ENCODE peak calls at places on chromosomes 1 and 21, in nine cellular contexts. One of them, this sample, is unnamed.
A peak's percentile ranks its signal among the peaks of the same experiment; 100 is the strongest.

GRCh38 chr1:206581571-206581981 is 30.7 kb downstream of the EIF2D start:
- DNase-seq in ascending aorta: no peak
- DNase-seq in lung: no peak
- DNase-seq in lower leg skin: no peak
- DNase-seq in testis: peak; percentile 51
- DNase-seq in H7: no peak
- DNase-seq in AG04449: no peak
- DNase-seq in GM03348: no peak
- DNase-seq in foreskin fibroblast: no peak
- DNase-seq in this sample: no peak

GRCh38 chr1:237525102-237525501 is 365.6 kb downstream of the ZP4 start:
- DNase-seq in ascending aorta: no peak
- DNase-seq in lung: no peak
- DNase-seq in lower leg skin: no peak
- DNase-seq in testis: no peak
- DNase-seq in H7: no peak
- DNase-seq in AG04449: no peak
- DNase-seq in GM03348: no peak
- DNase-seq in foreskin fibroblast: no peak
- DNase-seq in this sample: no peak

GRCh38 chr21:39972471-39972870 is 105.2 kb downstream of the PCP4 start:
- DNase-seq in ascending aorta: no peak
- DNase-seq in lung: no peak
- DNase-seq in lower leg skin: no peak
- DNase-seq in testis: no peak
- DNase-seq in H7: no peak
- DNase-seq in AG04449: no peak
- DNase-seq in GM03348: no peak
- DNase-seq in foreskin fibroblast: no peak
- DNase-seq in this sample: no peak

GRCh38 chr1:24606296-24606605 is 36.9 kb upstream of the SRRM1 start:
- DNase-seq in ascending aorta: no peak
- DNase-seq in lung: no peak
- DNase-seq in lower leg skin: no peak
- DNase-seq in testis: no peak
- DNase-seq in H7: no peak
- DNase-seq in AG04449: no peak
- DNase-seq in GM03348: no peak
- DNase-seq in foreskin fibroblast: no peak
- DNase-seq in this sample: no peak

GRCh38 chr1:180397190-180397589 is 105.2 kb downstream of the ACBD6 start:
- DNase-seq in ascending aorta: no peak
- DNase-seq in lung: no peak
- DNase-seq in lower leg skin: no peak
- DNase-seq in testis: no peak
- DNase-seq in H7: no peak
- DNase-seq in AG04449: no peak
- DNase-seq in GM03348: no peak
- DNase-seq in foreskin fibroblast: no peak
- DNase-seq in this sample: no peak

GRCh38 chr1:84037758-84038611 is 39.1 kb upstream of the TTLL7 start:
- DNase-seq in ascending aorta: no peak
- DNase-seq in lung: no peak
- DNase-seq in lower leg skin: no peak
- DNase-seq in testis: no peak
- DNase-seq in H7: no peak
- DNase-seq in AG04449: no peak
- DNase-seq in GM03348: no peak
- DNase-seq in foreskin fibroblast: no peak
- DNase-seq in this sample: no peak

GRCh38 chr1:237124856-237125462 is 83.0 kb downstream of the RYR2 start:
- DNase-seq in ascending aorta: no peak
- DNase-seq in lung: no peak
- DNase-seq in lower leg skin: no peak
- DNase-seq in testis: peak; percentile 54
- DNase-seq in H7: peak; percentile 70
- DNase-seq in AG04449: no peak
- DNase-seq in GM03348: no peak
- DNase-seq in foreskin fibroblast: no peak
- DNase-seq in this sample: no peak

GRCh38 chr1:92858564-92859399 is 26.9 kb downstream of the RPL5 start:
- DNase-seq in ascending aorta: peak; percentile 79
- DNase-seq in lung: peak; percentile 44
- DNase-seq in lower leg skin: peak; percentile 69
- DNase-seq in testis: peak; percentile 82
- DNase-seq in H7: peak; percentile 47
- DNase-seq in AG04449: peak; percentile 53
- DNase-seq in GM03348: peak; percentile 76
- DNase-seq in foreskin fibroblast: peak; percentile 86
- DNase-seq in this sample: peak; percentile 93

GRCh38 chr21:33655591-33656221 is 13.4 kb downstream of the ITSN1 start:
- DNase-seq in ascending aorta: no peak
- DNase-seq in lung: peak; percentile 49
- DNase-seq in lower leg skin: no peak
- DNase-seq in testis: no peak
- DNase-seq in H7: no peak
- DNase-seq in AG04449: peak; percentile 41
- DNase-seq in GM03348: peak; percentile 50
- DNase-seq in foreskin fibroblast: peak; percentile 69
- DNase-seq in this sample: no peak

GRCh38 chr1:51686450-51686849 is 69.6 kb downstream of the OSBPL9 start:
- DNase-seq in ascending aorta: no peak
- DNase-seq in lung: no peak
- DNase-seq in lower leg skin: no peak
- DNase-seq in testis: no peak
- DNase-seq in H7: no peak
- DNase-seq in AG04449: no peak
- DNase-seq in GM03348: no peak
- DNase-seq in foreskin fibroblast: peak; percentile 54
- DNase-seq in this sample: no peak

GRCh38 chr1:51295926-51296325 is 34.4 kb downstream of the TTC39A start:
- DNase-seq in ascending aorta: no peak
- DNase-seq in lung: no peak
- DNase-seq in lower leg skin: no peak
- DNase-seq in testis: no peak
- DNase-seq in H7: peak; percentile 52
- DNase-seq in AG04449: no peak
- DNase-seq in GM03348: no peak
- DNase-seq in foreskin fibroblast: no peak
- DNase-seq in this sample: no peak

GRCh38 chr21:33268736-33269441 is 2.7 kb downstream of the IL10RB start:
- DNase-seq in ascending aorta: no peak
- DNase-seq in lung: peak; percentile 93
- DNase-seq in lower leg skin: peak; percentile 45
- DNase-seq in testis: no peak
- DNase-seq in H7: no peak
- DNase-seq in AG04449: no peak
- DNase-seq in GM03348: no peak
- DNase-seq in foreskin fibroblast: no peak
- DNase-seq in this sample: no peak

GRCh38 chr1:197770243-197770642 is 5.0 kb downstream of the DENND1B start:
- DNase-seq in ascending aorta: no peak
- DNase-seq in lung: no peak
- DNase-seq in lower leg skin: no peak
- DNase-seq in testis: no peak
- DNase-seq in H7: no peak
- DNase-seq in AG04449: no peak
- DNase-seq in GM03348: no peak
- DNase-seq in foreskin fibroblast: no peak
- DNase-seq in this sample: no peak

GRCh38 chr1:66168467-66168887 is 365.5 kb upstream of the SGIP1 start:
- DNase-seq in ascending aorta: no peak
- DNase-seq in lung: no peak
- DNase-seq in lower leg skin: no peak
- DNase-seq in testis: no peak
- DNase-seq in H7: no peak
- DNase-seq in AG04449: peak; percentile 21
- DNase-seq in GM03348: peak; percentile 31
- DNase-seq in foreskin fibroblast: peak; percentile 2
- DNase-seq in this sample: no peak

GRCh38 chr21:37047079-37047478 is 25.8 kb downstream of the PIGP start:
- DNase-seq in ascending aorta: no peak
- DNase-seq in lung: no peak
- DNase-seq in lower leg skin: no peak
- DNase-seq in testis: no peak
- DNase-seq in H7: no peak
- DNase-seq in AG04449: no peak
- DNase-seq in GM03348: no peak
- DNase-seq in foreskin fibroblast: no peak
- DNase-seq in this sample: no peak

GRCh38 chr1:56645663-56646330 is 683 bp downstream of the PRKAA2 start:
- DNase-seq in ascending aorta: no peak
- DNase-seq in lung: no peak
- DNase-seq in lower leg skin: no peak
- DNase-seq in testis: peak; percentile 38
- DNase-seq in H7: peak; percentile 48
- DNase-seq in AG04449: no peak
- DNase-seq in GM03348: peak; percentile 3
- DNase-seq in foreskin fibroblast: peak; percentile 51
- DNase-seq in this sample: peak; percentile 37

GRCh38 chr21:40841524-40842196 is 5.3 kb downstream of the DSCAM start:
- DNase-seq in ascending aorta: no peak
- DNase-seq in lung: peak; percentile 46
- DNase-seq in lower leg skin: no peak
- DNase-seq in testis: peak; percentile 84
- DNase-seq in H7: peak; percentile 77
- DNase-seq in AG04449: no peak
- DNase-seq in GM03348: no peak
- DNase-seq in foreskin fibroblast: peak; percentile 3
- DNase-seq in this sample: peak; percentile 10

GRCh38 chr1:116374340-116375164 is 1.5 kb downstream of the ATP1A1 start:
- DNase-seq in ascending aorta: no peak
- DNase-seq in lung: no peak
- DNase-seq in lower leg skin: no peak
- DNase-seq in testis: no peak
- DNase-seq in H7: no peak
- DNase-seq in AG04449: no peak
- DNase-seq in GM03348: no peak
- DNase-seq in foreskin fibroblast: peak; percentile 11
- DNase-seq in this sample: peak; percentile 30

GRCh38 chr1:67536957-67537646 is 106.9 kb upstream of the SERBP1 start:
- DNase-seq in ascending aorta: no peak
- DNase-seq in lung: no peak
- DNase-seq in lower leg skin: no peak
- DNase-seq in testis: no peak
- DNase-seq in H7: no peak
- DNase-seq in AG04449: no peak
- DNase-seq in GM03348: no peak
- DNase-seq in foreskin fibroblast: peak; percentile 34
- DNase-seq in this sample: no peak

GRCh38 chr1:182616130-182617074 is 12.2 kb upstream of the RGS16 start:
- DNase-seq in ascending aorta: peak; percentile 91
- DNase-seq in lung: peak; percentile 78
- DNase-seq in lower leg skin: peak; percentile 39
- DNase-seq in testis: peak; percentile 65
- DNase-seq in H7: peak; percentile 71
- DNase-seq in AG04449: no peak
- DNase-seq in GM03348: peak; percentile 49
- DNase-seq in foreskin fibroblast: peak; percentile 79
- DNase-seq in this sample: peak; percentile 67

GRCh38 chr1:19863804-19864203 is 18.4 kb upstream of the OTUD3 start:
- DNase-seq in ascending aorta: no peak
- DNase-seq in lung: no peak
- DNase-seq in lower leg skin: no peak
- DNase-seq in testis: no peak
- DNase-seq in H7: no peak
- DNase-seq in AG04449: no peak
- DNase-seq in GM03348: peak; percentile 60
- DNase-seq in foreskin fibroblast: peak; percentile 57
- DNase-seq in this sample: no peak

GRCh38 chr1:57991289-57991688 is 555.2 kb downstream of the OMA1 start:
- DNase-seq in ascending aorta: no peak
- DNase-seq in lung: no peak
- DNase-seq in lower leg skin: no peak
- DNase-seq in testis: no peak
- DNase-seq in H7: no peak
- DNase-seq in AG04449: no peak
- DNase-seq in GM03348: no peak
- DNase-seq in foreskin fibroblast: no peak
- DNase-seq in this sample: no peak

GRCh38 chr1:152752225-152752624 is 5.6 kb upstream of the KPRP start:
- DNase-seq in ascending aorta: no peak
- DNase-seq in lung: no peak
- DNase-seq in lower leg skin: no peak
- DNase-seq in testis: no peak
- DNase-seq in H7: no peak
- DNase-seq in AG04449: peak; percentile 33
- DNase-seq in GM03348: peak; percentile 76
- DNase-seq in foreskin fibroblast: peak; percentile 72
- DNase-seq in this sample: no peak

GRCh38 chr1:8197493-8198282 is 120.2 kb upstream of the SLC45A1 start:
- DNase-seq in ascending aorta: peak; percentile 86
- DNase-seq in lung: peak; percentile 84
- DNase-seq in lower leg skin: no peak
- DNase-seq in testis: peak; percentile 48
- DNase-seq in H7: no peak
- DNase-seq in AG04449: peak; percentile 68
- DNase-seq in GM03348: peak; percentile 92
- DNase-seq in foreskin fibroblast: peak; percentile 93
- DNase-seq in this sample: no peak

GRCh38 chr1:43776043-43776761 is 68.9 kb downstream of the ST3GAL3 start:
- DNase-seq in ascending aorta: no peak
- DNase-seq in lung: no peak
- DNase-seq in lower leg skin: no peak
- DNase-seq in testis: no peak
- DNase-seq in H7: no peak
- DNase-seq in AG04449: no peak
- DNase-seq in GM03348: no peak
- DNase-seq in foreskin fibroblast: peak; percentile 86
- DNase-seq in this sample: no peak

GRCh38 chr1:212749924-212750535 is 41.5 kb downstream of the NSL1 start:
- DNase-seq in ascending aorta: no peak
- DNase-seq in lung: no peak
- DNase-seq in lower leg skin: no peak
- DNase-seq in testis: no peak
- DNase-seq in H7: peak; percentile 46
- DNase-seq in AG04449: no peak
- DNase-seq in GM03348: peak; percentile 84
- DNase-seq in foreskin fibroblast: peak; percentile 83
- DNase-seq in this sample: peak; percentile 38

This sample was measured in NCI-H2227 treated with DMSO at 0.1 percent for 48 hours.